ENCODE peak calls at places on chromosomes 4 and X, in ten cellular contexts. S is AG09319, U is bronchial epithelial cell, X is nephron progenitor cell, H is OCI-LY7, Q is transverse colon, F is choroid plexus epithelial cell, D is lung, G is MCF 10A, Y is GM12865. T is an unnamed sample.

GRCh38 chr4:87720094-87720691 is 70.1 kb downstream of the DMP1 start:
- DNase-seq in S (no peak), U (no peak), X (no peak), H (no peak), Q (no peak), F (no peak), D (no peak), G (no peak), Y (no peak), T (no peak)

GRCh38 chr4:113452868-113453620 is 308.5 kb downstream of the CAMK2D start:
- DNase-seq in S (no peak), U (peak; percentile 72), X (no peak), H (peak; percentile 44), Q (no peak), F (peak; percentile 96), D (no peak), G (peak; percentile 34), Y (peak; percentile 5), T (no peak)

GRCh38 chr4:86670739-86671138 is 76.6 kb downstream of the PTPN13 start:
- DNase-seq in S (peak; percentile 3), U (peak; percentile 99), X (no peak), H (no peak), Q (no peak), F (peak; percentile 89), D (no peak), G (peak; percentile 88), Y (no peak), T (no peak)

GRCh38 chrX:39850630-39851152 is 247.1 kb downstream of the BCOR start:
- DNase-seq in S (peak; percentile 23), U (no peak), X (peak; percentile 23), H (no peak), Q (no peak), F (peak; percentile 75), D (no peak), G (no peak), Y (no peak), T (no peak)

GRCh38 chr4:143337600-143338287 is 1.1 kb downstream of the GAB1 start:
- DNase-seq in S (no peak), U (no peak), X (peak; percentile 29), H (peak; percentile 57), Q (peak; percentile 79), F (peak; percentile 73), D (peak; percentile 46), G (peak; percentile 41), Y (peak; percentile 9), T (no peak)

GRCh38 chrX:103651374-103651773 is 22.6 kb downstream of the TCEAL1 start:
- DNase-seq in S (no peak), U (no peak), X (no peak), H (no peak), Q (no peak), F (no peak), D (no peak), G (no peak), Y (no peak), T (no peak)

GRCh38 chrX:35826503-35826902 is 28.4 kb downstream of the MAGEB16 start:
- DNase-seq in S (no peak), U (peak; percentile 65), X (no peak), H (no peak), Q (no peak), F (no peak), D (no peak), G (peak; percentile 13), Y (no peak), T (no peak)

GRCh38 chrX:151754042-151754419 is 19.5 kb downstream of the CNGA2 start:
- DNase-seq in S (peak; percentile 55), U (peak; percentile 74), X (no peak), H (no peak), Q (no peak), F (peak; percentile 43), D (no peak), G (peak; percentile 88), Y (no peak), T (peak; percentile 67)

GRCh38 chr4:173527103-173527876 is 2.7 kb downstream of the HAND2 start:
- DNase-seq in S (no peak), U (no peak), X (peak; percentile 35), H (no peak), Q (no peak), F (no peak), D (no peak), G (no peak), Y (no peak), T (no peak)

GRCh38 chr4:151428346-151428745 is 19.4 kb downstream of the FHIP1A start:
- DNase-seq in S (no peak), U (peak; percentile 65), X (no peak), H (no peak), Q (no peak), F (no peak), D (no peak), G (no peak), Y (no peak), T (no peak)

GRCh38 chrX:152872522-152872921 is 25.3 kb upstream of the ZNF185 start:
- DNase-seq in S (no peak), U (no peak), X (no peak), H (no peak), Q (no peak), F (no peak), D (no peak), G (no peak), Y (no peak), T (no peak)

GRCh38 chrX:101483705-101484104 is 1.6 kb upstream of the ARMCX4 start:
- DNase-seq in S (no peak), U (no peak), X (no peak), H (no peak), Q (no peak), F (peak; percentile 21), D (no peak), G (no peak), Y (no peak), T (no peak)

GRCh38 chrX:150581093-150581775 is 12.8 kb downstream of the MTM1 start:
- DNase-seq in S (no peak), U (peak; percentile 76), X (no peak), H (no peak), Q (no peak), F (peak; percentile 80), D (no peak), G (peak; percentile 69), Y (no peak), T (no peak)

GRCh38 chr4:57303012-57303751 is 193.0 kb upstream of the IGFBP7 start:
- DNase-seq in S (no peak), U (peak; percentile 3), X (no peak), H (no peak), Q (no peak), F (peak; percentile 6), D (no peak), G (peak; percentile 40), Y (no peak), T (no peak)

GRCh38 chrX:105098812-105099211 is 121.7 kb downstream of the TEX13A start:
- DNase-seq in S (no peak), U (peak; percentile 71), X (no peak), H (no peak), Q (no peak), F (no peak), D (no peak), G (peak; percentile 3), Y (no peak), T (no peak)

GRCh38 chrX:114049063-114049462 is 534.8 kb upstream of the HTR2C start:
- DNase-seq in S (no peak), U (peak; percentile 3), X (no peak), H (no peak), Q (no peak), F (no peak), D (no peak), G (peak; percentile 19), Y (no peak), T (no peak)
- TF ChIP-seq CTCF in S (no peak), U (no peak), X (no peak), H (no peak), Q (no peak), F (no peak), D (no peak), G (no peak), Y (no peak), T (no peak)

GRCh38 chr4:11424000-11424399 is 4.7 kb downstream of the HS3ST1 start:
- DNase-seq in S (no peak), U (peak; percentile 74), X (peak; percentile 30), H (peak; percentile 45), Q (no peak), F (peak; percentile 61), D (no peak), G (peak; percentile 70), Y (peak; percentile 70), T (no peak)

GRCh38 chr4:11423465-11423864 is 5.2 kb downstream of the HS3ST1 start:
- DNase-seq in S (no peak), U (no peak), X (no peak), H (no peak), Q (no peak), F (no peak), D (no peak), G (no peak), Y (no peak), T (no peak)

GRCh38 chr4:11426716-11427115 is 2.0 kb downstream of the HS3ST1 start:
- DNase-seq in S (no peak), U (peak; percentile 40), X (no peak), H (no peak), Q (no peak), F (no peak), D (no peak), G (no peak), Y (no peak), T (no peak)

GRCh38 chr4:11426003-11426402 is 2.7 kb downstream of the HS3ST1 start:
- DNase-seq in S (no peak), U (no peak), X (no peak), H (no peak), Q (no peak), F (no peak), D (no peak), G (no peak), Y (no peak), T (no peak)

DNA sequence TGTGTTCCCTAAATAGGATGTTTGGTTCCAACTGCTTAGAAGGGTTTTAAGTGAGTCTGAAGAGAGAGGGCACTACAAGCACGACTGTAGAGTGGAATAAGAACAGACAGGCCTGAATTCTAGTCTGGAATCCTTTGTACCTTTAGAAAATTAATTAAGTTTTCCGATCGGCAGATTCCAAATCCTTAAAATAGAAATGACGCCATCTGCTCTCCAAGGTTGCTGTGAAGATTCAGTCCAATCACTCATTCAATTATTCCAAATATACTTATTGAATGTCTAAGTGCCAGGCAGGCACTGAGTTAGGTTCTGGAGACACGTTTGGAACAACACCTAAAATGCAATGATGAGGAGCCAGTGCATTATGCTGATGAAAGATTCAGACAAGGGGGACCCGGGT is 3.8 kb downstream of the HS3ST1 start:
- DNase-seq in S (no peak), U (no peak), X (no peak), H (no peak), Q (no peak), F (no peak), D (no peak), G (no peak), Y (no peak), T (no peak)
- TF ChIP-seq CTCF in S (no peak), U (peak; percentile 14), X (no peak), H (no peak), Q (no peak), F (no peak), D (no peak), G (no peak), Y (no peak), T (no peak)

GRCh38 chr4:83074086-83074704 is 39.2 kb downstream of the COPS4 start:
- DNase-seq in S (peak; percentile 73), U (peak; percentile 78), X (peak; percentile 30), H (peak; percentile 86), Q (peak; percentile 30), F (peak; percentile 96), D (peak; percentile 36), G (peak; percentile 78), Y (peak; percentile 94), T (no peak)
- TF ChIP-seq CTCF in S (peak; percentile 77), U (peak; percentile 68), X (peak; percentile 65), H (peak; percentile 94), Q (peak; percentile 84), F (peak; percentile 82), D (peak; percentile 61), G (peak; percentile 49), Y (peak; percentile 69), T (peak; percentile 82)

GRCh38 chr4:127188847-127189246 is 443.9 kb upstream of the INTU start:
- DNase-seq in S (no peak), U (peak; percentile 1), X (no peak), H (no peak), Q (no peak), F (peak; percentile 45), D (no peak), G (peak; percentile 33), Y (no peak), T (no peak)
- TF ChIP-seq CTCF in S (peak; percentile 1), U (no peak), X (no peak), H (no peak), Q (no peak), F (peak; percentile 24), D (no peak), G (peak; percentile 19), Y (no peak), T (peak; percentile 58)